ENCODE peak calls at places on chromosomes 11 and 22, in seven cellular contexts. Z is adrenal gland, H is lower lobe of right lung, O is spleen, V is AG04450, D is stomach, S is cardiac fibroblast. R is an unnamed sample.
A peak's percentile ranks its signal among the peaks of the same experiment; 100 is the strongest.

GRCh38 chr11:33663121-33663520 is 37.5 kb downstream of the C11orf91 start:
- DNase-seq in H (no peak), O (no peak), V (no peak), Z (no peak), D (no peak), S (no peak), R (no peak)

GRCh38 chr11:2866178-2866577 is 19.4 kb downstream of the CDKN1C start:
- DNase-seq in S (no peak), O (no peak), Z (no peak), H (no peak), V (no peak), D (no peak), R (no peak)

GRCh38 chr11:27452147-27452546 is 20.4 kb downstream of the LGR4 start:
- DNase-seq in S (no peak), O (no peak), H (no peak), D (no peak), V (no peak), Z (no peak), R (no peak)

GRCh38 chr22:22021160-22021750 is 38.7 kb upstream of the TOP3B start:
- DNase-seq in O (no peak), D (no peak), Z (no peak), H (no peak), S (no peak), V (no peak), R (no peak)

GRCh38 chr11:94776351-94777321 is 8.5 kb downstream of the AMOTL1 start:
- DNase-seq in S (peak; percentile 85), V (no peak), D (peak; percentile 29), H (peak; percentile 45), O (no peak), Z (no peak), R (peak; percentile 48)

GRCh38 chr22:40541300-40541699 is 95.2 kb downstream of the MRTFA start:
- DNase-seq in S (no peak), H (no peak), Z (no peak), D (no peak), V (no peak), O (no peak), R (no peak)

GRCh38 chr11:67558084-67558772 is 25.4 kb upstream of the GSTP1 start:
- DNase-seq in D (peak; percentile 53), H (peak; percentile 76), S (peak; percentile 36), O (peak; percentile 51), Z (no peak), V (no peak), R (no peak)

GRCh38 chr11:83990160-83990733 is 704.1 kb upstream of the CCDC90B start:
- DNase-seq in H (no peak), O (no peak), V (no peak), Z (peak; percentile 49), D (no peak), S (no peak), R (no peak)

GRCh38 chr22:21929253-21929652 is 23.4 kb downstream of the PPM1F start:
- DNase-seq in H (no peak), Z (no peak), D (no peak), V (no peak), S (no peak), O (no peak), R (no peak)

GRCh38 chr11:81658722-81659121 is 1074.9 kb downstream of the FAM181B start:
- DNase-seq in S (peak; percentile 13), H (no peak), V (no peak), D (no peak), O (no peak), Z (no peak), R (no peak)

GRCh38 chr11:128848815-128849455 is 18.2 kb downstream of the KCNJ1 start:
- DNase-seq in D (peak; percentile 57), H (peak; percentile 74), Z (peak; percentile 70), O (peak; percentile 93), V (no peak), S (peak; percentile 50), R (no peak)

GRCh38 chr11:69375316-69376154 is 81.6 kb downstream of the MYEOV start:
- DNase-seq in O (peak; percentile 66), D (peak; percentile 22), S (no peak), V (no peak), H (no peak), Z (no peak), R (no peak)

GRCh38 chr11:1044160-1044559 is 7.6 kb upstream of the MUC6 start:
- DNase-seq in Z (no peak), H (no peak), V (no peak), O (no peak), S (no peak), D (no peak), R (no peak)

GRCh38 chr22:44663256-44663999 is 38.6 kb upstream of the PRR5 start:
- DNase-seq in V (no peak), O (no peak), Z (no peak), S (no peak), D (no peak), H (peak; percentile 21), R (no peak)

GRCh38 chr22:39246690-39247332 is 2.0 kb upstream of the PDGFB start:
- DNase-seq in S (no peak), H (no peak), O (no peak), D (no peak), Z (no peak), V (no peak), R (no peak)

GRCh38 chr11:72642815-72643511 is 31.3 kb downstream of the PDE2A start:
- DNase-seq in D (peak; percentile 56), Z (peak; percentile 67), S (peak; percentile 59), H (peak; percentile 72), V (no peak), O (peak; percentile 89), R (no peak)

GRCh38 chr11:33268945-33269567 is 11.9 kb downstream of the HIPK3 start:
- DNase-seq in D (no peak), Z (no peak), H (no peak), O (no peak), V (no peak), S (peak; percentile 39), R (no peak)

GRCh38 chr11:62104816-62105610 is 18.8 kb upstream of the INCENP start:
- DNase-seq in D (no peak), Z (no peak), O (no peak), H (no peak), S (peak; percentile 90), V (no peak), R (no peak)

GRCh38 chr22:46894081-46894671 is 131.7 kb downstream of the TBC1D22A start:
- DNase-seq in D (peak; percentile 20), H (no peak), Z (peak; percentile 74), S (peak; percentile 7), O (no peak), V (no peak), R (no peak)

GRCh38 chr22:20616451-20617043 is 109.1 kb downstream of the MED15 start:
- DNase-seq in V (no peak), Z (no peak), S (no peak), H (no peak), O (no peak), D (no peak), R (no peak)

GRCh38 chr22:19473578-19473977 is 5.4 kb downstream of the UFD1 start:
- DNase-seq in H (no peak), D (no peak), V (no peak), S (peak; percentile 28), O (no peak), Z (peak; percentile 56), R (no peak)

DNA sequence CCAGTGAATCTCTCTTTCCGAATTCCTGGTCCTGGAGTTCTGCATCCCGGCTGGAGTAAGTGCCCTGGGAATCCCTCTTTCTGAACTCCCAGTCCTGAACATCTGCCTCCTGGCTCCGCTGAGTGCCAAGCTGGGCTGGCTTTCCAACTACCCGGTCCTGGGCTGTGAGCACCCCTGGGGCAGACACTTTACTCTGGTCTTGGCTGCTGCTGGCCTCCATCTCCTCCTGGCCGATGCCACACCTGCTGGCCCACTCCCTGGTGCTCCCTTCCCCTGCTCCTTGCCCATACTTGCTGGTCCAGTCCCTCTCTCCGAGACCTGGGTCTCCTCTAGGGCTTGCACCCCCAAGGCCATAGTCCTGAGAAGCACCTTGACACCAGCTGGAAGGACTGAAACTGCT is 14.7 kb downstream of the TNKS1BP1 start:
- DNase-seq in S (no peak), O (peak; percentile 63), H (no peak), V (no peak), D (no peak), Z (no peak), R (no peak)
- H3K4me3 ChIP-seq in S (no peak overlapping the region), O (no peak overlapping the region), H (peak overlapping the region; percentile 64), V (peak overlapping the region; percentile 67), D (peak overlapping the region; percentile 52), Z (peak overlapping the region; percentile 63), R (peak overlapping the region; percentile 52)

DNA sequence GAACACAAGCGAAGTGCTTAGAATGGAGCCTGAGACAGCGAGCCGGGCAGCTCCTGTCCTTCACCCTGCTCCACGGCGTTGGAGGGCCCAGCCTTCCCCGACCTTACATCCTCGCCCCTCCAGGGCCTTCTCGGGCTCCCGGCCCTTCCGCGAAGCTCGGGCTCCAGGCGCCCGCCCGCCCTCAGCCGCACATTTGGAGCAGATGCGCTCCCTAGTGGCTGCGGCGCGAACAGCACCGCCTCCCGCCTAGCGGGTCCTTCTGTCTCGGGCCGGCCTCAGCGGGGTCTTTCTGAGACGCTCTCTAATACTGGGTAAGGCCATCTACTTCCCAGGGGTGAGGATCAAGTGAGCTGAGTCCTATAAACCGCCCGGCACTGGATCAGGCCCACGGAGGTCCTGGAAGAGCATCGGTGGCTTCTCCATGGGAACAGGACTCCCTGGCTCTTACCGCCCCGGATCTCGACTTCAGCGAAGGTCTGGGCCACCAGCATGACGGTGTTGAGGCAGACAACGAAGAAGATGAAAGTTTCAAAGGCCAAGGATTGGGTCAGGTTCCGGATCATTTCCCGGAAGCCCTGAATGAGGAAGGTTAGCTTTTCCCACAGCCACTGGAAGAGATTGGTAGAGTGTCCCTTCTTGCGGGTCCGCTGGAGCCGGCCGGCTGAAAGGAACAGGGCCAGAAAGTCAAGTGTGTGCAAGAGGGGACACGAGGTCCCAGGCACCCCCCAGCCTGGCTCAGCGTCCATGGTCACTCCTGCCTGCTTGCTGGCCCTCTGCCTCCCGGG is 3.7 kb downstream of the CATSPER1 start:
- DNase-seq in H (peak; percentile 87), Z (peak; percentile 80), O (peak; percentile 93), V (no peak), D (peak; percentile 83), S (peak; percentile 68), R (no peak)
- H3K4me3 ChIP-seq in H (peak overlapping the region; percentile 39), Z (peak overlapping the region; percentile 17), O (no peak overlapping the region), V (no peak overlapping the region), D (peak overlapping the region; percentile 33), S (no peak overlapping the region), R (no peak overlapping the region)

DNA sequence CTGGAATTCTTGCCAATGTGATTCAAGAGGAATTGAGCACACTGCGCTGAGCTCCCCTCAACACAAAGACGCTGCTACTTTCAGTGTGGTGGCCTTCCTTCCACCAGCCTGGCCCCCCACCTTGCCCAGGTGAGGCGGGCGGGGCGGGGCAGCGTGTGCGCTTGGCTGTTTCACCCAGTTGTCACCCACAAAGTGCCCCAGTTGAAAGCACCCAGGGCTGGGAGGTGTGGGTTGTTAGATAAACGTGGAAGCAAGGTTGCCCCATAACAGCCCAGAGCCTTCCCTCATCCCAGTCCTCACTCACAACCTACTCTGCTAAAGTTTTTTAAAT is 43.1 kb downstream of the CACNG2 start:
- DNase-seq in Z (no peak), S (no peak), O (no peak), D (no peak), V (no peak), H (no peak), R (no peak)
- H3K4me3 ChIP-seq in Z (peak overlapping the region; percentile 16), S (no peak overlapping the region), O (no peak overlapping the region), D (no peak overlapping the region), V (no peak overlapping the region), H (no peak overlapping the region), R (no peak overlapping the region)

DNA sequence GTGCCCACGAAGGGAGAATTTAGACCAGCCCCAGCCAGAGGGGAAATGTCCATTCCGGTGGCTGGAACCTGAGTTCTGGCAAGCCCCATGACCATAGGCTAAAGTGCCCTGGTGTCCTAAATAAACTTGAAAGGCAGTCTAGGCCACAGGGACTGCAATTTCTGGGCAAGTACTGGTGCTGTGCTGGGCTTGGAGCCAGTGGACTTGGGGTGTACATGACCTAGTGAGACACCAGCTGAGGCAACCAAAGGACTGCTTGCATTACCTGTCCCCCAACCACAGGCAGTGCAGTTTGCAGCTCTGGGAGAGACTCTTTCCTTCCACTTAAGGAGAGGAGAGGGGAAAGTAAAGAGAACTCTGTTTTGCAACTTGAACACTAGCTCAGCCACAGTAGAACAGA is 23.7 kb downstream of the RRP8 start:
- DNase-seq in Z (no peak), D (no peak), V (no peak), H (no peak), S (no peak), O (no peak), R (no peak)
- H3K4me3 ChIP-seq in Z (no peak overlapping the region), D (no peak overlapping the region), V (no peak overlapping the region), H (no peak overlapping the region), S (no peak overlapping the region), O (no peak overlapping the region), R (no peak overlapping the region)